ENCODE peak calls at places on chromosomes 6 and 20, in four cellular contexts. F is IMR-90, N is tibial artery, P is AG04450. G is an unnamed sample.

GRCh38 chr20:610130-611046 is at the start of gene TCF15:
- DNase-seq in F (no peak), N (no peak), P (no peak), G (peak)

GRCh38 chr6:217048-217659 is 75.1 kb upstream of the DUSP22 start:
- DNase-seq in F (no peak), N (no peak), P (no peak), G (no peak)

GRCh38 chr6:85684125-85684808 is 41.6 kb upstream of the SYNCRIP start:
- DNase-seq in F (peak), N (no peak), P (no peak), G (no peak)

GRCh38 chr6:43668151-43669028 is 19.2 kb downstream of the MRPS18A start:
- DNase-seq in F (peak), N (peak), P (no peak), G (peak)

GRCh38 chr6:80480478-80481157 is 374.1 kb downstream of the BCKDHB start:
- DNase-seq in F (no peak), N (no peak), P (no peak), G (no peak)

GRCh38 chr6:87396595-87397392 is 11.0 kb upstream of the CFAP206 start:
- DNase-seq in F (no peak), N (no peak), P (no peak), G (no peak)

GRCh38 chr6:5950448-5950847 is 56.3 kb downstream of the NRN1 start:
- DNase-seq in F (no peak), N (no peak), P (no peak), G (no peak)

GRCh38 chr6:21340563-21340962 is 253.0 kb upstream of the SOX4 start:
- DNase-seq in F (no peak), N (no peak), P (no peak), G (no peak)

GRCh38 chr6:147549531-147549930 is 41.0 kb downstream of the SAMD5 start:
- DNase-seq in F (peak), N (no peak), P (no peak), G (peak)

GRCh38 chr20:62795023-62795761 is 1.1 kb upstream of the MRGBP start:
- DNase-seq in F (peak), N (peak), P (no peak), G (peak)

GRCh38 chr6:203663-204062 is 88.6 kb upstream of the DUSP22 start:
- DNase-seq in F (no peak), N (no peak), P (no peak), G (no peak)

GRCh38 chr20:62722627-62723026 is 14.0 kb downstream of the NTSR1 start:
- DNase-seq in F (no peak), N (no peak), P (no peak), G (no peak)

GRCh38 chr6:12815884-12816600 is 99.5 kb downstream of the PHACTR1 start:
- DNase-seq in F (no peak), N (no peak), P (no peak), G (no peak)

GRCh38 chr20:49319204-49319809 is 41.5 kb upstream of the ZNFX1 start:
- DNase-seq in F (no peak), N (no peak), P (no peak), G (no peak)
- H3K4me3 ChIP-seq in F (no peak), N (peak), P (no peak), G (no peak)

DNA sequence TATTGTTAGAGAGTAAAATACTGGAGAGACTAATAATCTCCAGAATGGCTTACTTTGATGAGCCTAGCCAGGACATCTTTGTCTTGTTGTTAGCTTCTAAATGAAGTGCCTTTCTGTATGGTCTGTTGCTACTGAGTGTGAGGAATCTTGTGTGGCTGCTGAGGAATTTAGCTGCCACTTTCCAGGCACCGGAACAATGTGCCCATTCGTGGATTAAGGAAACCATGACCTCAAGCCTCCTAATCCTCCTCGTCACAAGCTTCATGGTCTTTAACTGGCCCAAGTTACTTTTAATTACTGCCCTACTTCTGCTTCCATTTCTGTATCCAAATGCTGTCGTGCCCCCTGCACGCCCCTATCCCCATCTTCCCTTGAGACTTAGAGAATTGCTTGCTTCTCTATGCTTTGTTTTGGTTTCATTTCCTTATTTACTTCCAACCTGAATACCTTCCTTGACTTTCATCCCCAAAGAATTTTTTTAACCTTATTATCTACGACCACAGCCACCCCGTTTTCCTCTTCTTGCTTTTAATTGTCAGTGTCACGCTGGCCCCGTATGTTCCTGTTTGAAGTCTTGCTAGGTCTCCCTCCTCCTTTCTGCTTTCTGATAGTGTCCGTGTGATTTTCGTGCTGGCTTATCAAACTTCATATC is 40.0 kb downstream of the RNF217 start:
- DNase-seq in F (peak), N (no peak), P (no peak), G (peak)
- TF ChIP-seq CTCF in F (no peak), N (no peak), P (no peak), G (no peak)

GRCh38 chr20:36470482-36471062 is 70.7 kb upstream of the MYL9 start:
- DNase-seq in F (no peak), N (no peak), P (no peak), G (no peak)

GRCh38 chr20:36473164-36473563 is 68.2 kb upstream of the MYL9 start:
- DNase-seq in F (no peak), N (no peak), P (no peak), G (no peak)

GRCh38 chr20:36471885-36472642 is 69.3 kb upstream of the MYL9 start:
- DNase-seq in F (no peak), N (no peak), P (no peak), G (no peak)

GRCh38 chr20:36474563-36474962 is 66.8 kb upstream of the MYL9 start:
- DNase-seq in F (no peak), N (no peak), P (no peak), G (no peak)

GRCh38 chr20:36472656-36473071 is 68.7 kb upstream of the MYL9 start:
- DNase-seq in F (no peak), N (no peak), P (no peak), G (no peak)
- H3K4me3 ChIP-seq in F (no peak), N (peak), P (peak), G (peak)

GRCh38 chr20:44056010-44056698 is 130.8 kb downstream of the JPH2 start:
- DNase-seq in F (no peak), N (peak), P (no peak), G (peak)
- TF ChIP-seq CTCF in F (peak), N (peak), P (peak), G (peak)

GRCh38 chr6:108736832-108737231 is 111.4 kb upstream of the ARMC2 start:
- DNase-seq in F (peak), N (peak), P (peak), G (peak)
- H3K4me3 ChIP-seq in F (no peak), N (no peak), P (no peak), G (no peak)

GRCh38 chr6:168711049-168711640 is 270.2 kb downstream of the SMOC2 start:
- DNase-seq in F (no peak), N (no peak), P (no peak), G (no peak)
- TF ChIP-seq CTCF in F (no peak), N (peak), P (no peak), G (no peak)

GRCh38 chr20:35444226-35444625 is 6.2 kb upstream of the GDF5 start:
- DNase-seq in F (no peak), N (no peak), P (no peak), G (no peak)

GRCh38 chr20:35448788-35449373 is 6.5 kb upstream of the CEP250 start:
- DNase-seq in F (no peak), N (no peak), P (no peak), G (no peak)

GRCh38 chr20:35443003-35443402 is 5.0 kb upstream of the GDF5 start:
- DNase-seq in F (peak), N (no peak), P (no peak), G (peak)

GRCh38 chr20:35447082-35447789 is 8.2 kb upstream of the CEP250 start:
- DNase-seq in F (peak), N (peak), P (no peak), G (peak)

DNA sequence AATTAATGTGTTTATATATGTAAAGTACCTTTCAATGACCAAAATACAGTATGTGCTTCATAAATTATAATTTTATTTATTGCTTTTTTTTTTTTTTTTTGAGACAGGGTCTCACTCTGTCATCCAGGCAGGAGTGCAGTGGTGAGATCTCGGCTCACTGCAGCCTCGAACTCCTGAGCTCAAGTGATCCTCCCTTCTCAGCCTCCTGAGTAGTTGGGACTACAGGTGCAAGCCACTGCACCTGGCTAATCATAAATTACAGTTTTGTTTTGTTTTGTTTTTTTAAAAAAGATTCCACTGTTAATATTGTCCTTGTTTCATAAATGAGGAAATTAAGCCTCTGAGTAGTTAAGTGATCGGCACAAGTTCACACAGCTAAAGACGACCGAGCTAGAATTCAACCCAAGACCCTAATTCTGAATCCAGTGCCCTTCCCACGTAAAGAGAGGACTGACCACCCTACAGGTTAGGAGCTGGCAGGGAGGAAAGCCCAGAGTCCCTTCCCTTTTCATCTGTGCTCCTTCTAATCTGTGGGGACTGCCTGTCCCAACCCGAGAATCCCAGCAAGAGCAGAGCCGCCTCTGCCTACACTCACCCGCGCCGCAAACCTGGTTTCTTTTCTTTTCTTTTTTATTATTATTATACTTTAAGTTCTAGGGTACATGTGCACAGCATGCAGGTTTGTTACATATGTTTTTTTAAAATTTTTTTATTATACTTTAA is 8.5 kb upstream of the GDF5 start:
- DNase-seq in F (no peak), N (no peak), P (no peak), G (no peak)
- H3K4me3 ChIP-seq in F (no peak), N (peak), P (no peak), G (peak)